ENCODE peak calls at places on chromosomes 11 and 22, in four cellular contexts. J is OCI-LY7, I is heart right ventricle, O is breast epithelium. K is an unnamed sample. For H3K36me3, the result is how much of the 10 kb centered on the place peaks cover.

GRCh38 chr22:46661221-46661851 is 41.1 kb downstream of the GRAMD4 start:
- DNase-seq in J (no peak), I (no peak), O (peak), K (peak)

GRCh38 chr22:25650834-25651233 is 86.4 kb downstream of the GRK3 start:
- DNase-seq in I (no peak), J (peak), O (no peak), K (no peak)

GRCh38 chr11:68160100-68160695 is 39.0 kb upstream of the CHKA start:
- DNase-seq in I (no peak), J (no peak), O (peak), K (no peak)

GRCh38 chr11:117822031-117822521 is 2.5 kb downstream of the FXYD2 start:
- DNase-seq in I (peak), J (peak), O (no peak), K (no peak)

GRCh38 chr22:49979587-49980264 is 19.2 kb downstream of the PIM3 start:
- DNase-seq in I (no peak), O (no peak), J (peak), K (no peak)

GRCh38 chr11:112012877-112013276 is 12.3 kb upstream of the DLAT start:
- DNase-seq in J (no peak), O (no peak), I (no peak), K (no peak)

GRCh38 chr11:116169776-116170175 is 603.0 kb downstream of the BUD13 start:
- DNase-seq in O (no peak), J (no peak), I (no peak), K (no peak)

GRCh38 chr11:9957072-9957471 is 293.2 kb downstream of the SWAP70 start:
- DNase-seq in I (no peak), O (no peak), J (no peak), K (no peak)

GRCh38 chr11:17985517-17985916 is 27.3 kb downstream of the SERGEF start:
- DNase-seq in I (no peak), O (no peak), J (no peak), K (no peak)

GRCh38 chr22:38724926-38725571 is 19.3 kb downstream of the GTPBP1 start:
- DNase-seq in J (peak), O (no peak), I (no peak), K (no peak)

GRCh38 chr11:74090701-74091100 is 80.1 kb downstream of the C2CD3 start:
- DNase-seq in O (no peak), J (peak), I (no peak), K (no peak)

GRCh38 chr22:36356708-36357694 is 30.8 kb downstream of the MYH9 start:
- DNase-seq in J (no peak), O (no peak), I (no peak), K (no peak)

GRCh38 chr22:19872779-19873137 is 18.1 kb upstream of the GNB1L start:
- DNase-seq in O (no peak), I (no peak), J (no peak), K (no peak)

GRCh38 chr11:1979607-1980006 is 18.0 kb downstream of the H19 start:
- DNase-seq in I (peak), O (no peak), J (no peak), K (no peak)

GRCh38 chr11:110296226-110297081 is at the start of gene RDX:
- DNase-seq in I (peak), J (peak), O (peak), K (peak)

GRCh38 chr11:13717331-13717730 is 48.9 kb downstream of the FAR1 start:
- DNase-seq in I (no peak), O (no peak), J (no peak), K (no peak)

GRCh38 chr22:37633082-37633692 is 6.3 kb upstream of the SH3BP1 start:
- DNase-seq in I (no peak), O (no peak), J (no peak), K (no peak)

GRCh38 chr22:35212020-35212419 is 45.3 kb upstream of the HMGXB4 start:
- DNase-seq in J (no peak), I (no peak), O (no peak), K (no peak)

GRCh38 chr22:41478891-41479521 is 10.1 kb downstream of the ACO2 start:
- DNase-seq in O (no peak), J (no peak), I (no peak), K (no peak)

GRCh38 chr11:113730887-113731726 is 25.0 kb upstream of the TMPRSS5 start:
- DNase-seq in O (no peak), J (peak), I (no peak), K (no peak)

GRCh38 chr22:21966643-21967516 is 14.2 kb upstream of the PPM1F start:
- DNase-seq in J (no peak), I (no peak), O (no peak), K (no peak)

GRCh38 chr11:36375348-36376314 is 79.5 kb downstream of the PRR5L start:
- DNase-seq in J (no peak), O (no peak), I (no peak), K (no peak)

GRCh38 chr22:23704829-23705228 is 14.0 kb downstream of the RGL4 start:
- DNase-seq in I (no peak), O (no peak), J (no peak), K (no peak)
- H3K36me3 ChIP-seq in I (under half), O (under half), J (half or more), K (half or more)

GRCh38 chr11:832529-833113 is at the start of gene CD151:
- DNase-seq in J (no peak), I (peak), O (no peak), K (peak)
- H3K27ac ChIP-seq in J (no peak), I (peak), O (peak), K (no peak)

DNA sequence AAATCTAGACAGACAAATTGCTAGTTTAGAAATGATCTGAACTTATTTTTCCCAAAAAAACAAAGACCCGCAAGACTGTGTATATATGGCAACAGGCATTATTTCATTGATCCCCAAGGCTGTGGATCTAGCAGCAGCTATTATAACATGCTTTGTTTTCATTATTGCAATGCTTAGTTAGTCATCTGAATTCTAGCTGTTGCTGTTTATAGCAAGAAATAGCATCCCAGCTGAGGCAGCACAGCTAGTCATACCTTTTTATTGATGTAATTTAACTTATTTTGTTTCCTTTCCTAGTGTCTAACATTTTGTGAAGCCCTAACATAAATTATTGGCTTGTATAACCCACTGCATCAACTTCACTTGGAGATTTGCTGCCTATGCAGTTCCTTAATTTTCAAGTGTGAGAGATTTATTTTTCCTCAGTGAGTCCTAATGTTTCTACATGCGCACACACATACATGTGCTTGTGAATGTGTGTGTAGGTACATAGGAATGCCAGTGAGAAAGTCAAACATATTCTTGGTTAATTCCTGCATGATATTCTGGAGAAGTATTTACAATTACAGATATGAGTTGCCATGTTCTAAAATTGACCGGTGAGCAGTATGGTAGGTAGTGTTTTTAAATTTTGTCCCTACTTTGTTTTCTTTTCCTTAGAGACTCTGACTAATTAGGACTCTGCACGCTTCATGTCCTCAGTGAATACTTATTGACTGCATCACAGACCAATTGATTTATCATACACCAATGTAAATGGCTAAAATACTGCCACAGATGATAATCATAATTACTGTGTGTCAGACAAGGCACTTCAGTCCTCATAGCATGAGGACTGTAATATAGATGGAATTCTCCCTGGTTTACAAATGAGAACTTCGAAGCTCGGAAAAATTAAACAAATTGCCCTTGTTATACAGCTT is 119.3 kb downstream of the WNT11 start:
- DNase-seq in I (no peak), J (no peak), O (no peak), K (no peak)
- H3K4me3 ChIP-seq in I (no peak), J (no peak), O (no peak), K (no peak)

GRCh38 chr11:103633037-103633788 is 403.2 kb upstream of the DDI1 start:
- DNase-seq in J (no peak), O (no peak), I (no peak), K (no peak)

GRCh38 chr11:103636232-103636631 is 400.2 kb upstream of the DDI1 start:
- DNase-seq in I (no peak), O (no peak), J (no peak), K (no peak)

GRCh38 chr11:103631841-103632240 is 404.6 kb upstream of the DDI1 start:
- DNase-seq in O (no peak), I (no peak), J (no peak), K (no peak)

GRCh38 chr11:103633819-103634590 is 402.4 kb upstream of the DDI1 start:
- DNase-seq in J (no peak), O (no peak), I (no peak), K (no peak)

GRCh38 chr11:103637250-103637649 is 399.2 kb upstream of the DDI1 start:
- DNase-seq in I (no peak), J (no peak), O (no peak), K (no peak)
- H3K36me3 ChIP-seq in I (under half), J (under half), O (under half), K (under half)

GRCh38 chr22:30362632-30363281 is 6.0 kb downstream of the CCDC157 start:
- DNase-seq in I (no peak), O (no peak), J (no peak), K (no peak)
- H3K27ac ChIP-seq in I (no peak), O (no peak), J (no peak), K (no peak)

GRCh38 chr11:128941573-128942271 is 949 bp downstream of the TP53AIP1 start:
- DNase-seq in J (no peak), I (no peak), O (no peak), K (no peak)

GRCh38 chr11:128940603-128941002 is 2.1 kb downstream of the TP53AIP1 start:
- DNase-seq in O (peak), I (no peak), J (no peak), K (no peak)

GRCh38 chr11:128942807-128943430 is at the start of gene TP53AIP1:
- DNase-seq in O (no peak), I (no peak), J (no peak), K (no peak)

GRCh38 chr11:128940156-128940555 is 2.5 kb downstream of the TP53AIP1 start:
- DNase-seq in I (no peak), O (peak), J (no peak), K (no peak)

GRCh38 chr11:128942272-128942612 is 429 bp downstream of the TP53AIP1 start:
- DNase-seq in I (no peak), J (no peak), O (no peak), K (no peak)
- H3K4me3 ChIP-seq in I (no peak), J (no peak), O (no peak), K (no peak)

DNA sequence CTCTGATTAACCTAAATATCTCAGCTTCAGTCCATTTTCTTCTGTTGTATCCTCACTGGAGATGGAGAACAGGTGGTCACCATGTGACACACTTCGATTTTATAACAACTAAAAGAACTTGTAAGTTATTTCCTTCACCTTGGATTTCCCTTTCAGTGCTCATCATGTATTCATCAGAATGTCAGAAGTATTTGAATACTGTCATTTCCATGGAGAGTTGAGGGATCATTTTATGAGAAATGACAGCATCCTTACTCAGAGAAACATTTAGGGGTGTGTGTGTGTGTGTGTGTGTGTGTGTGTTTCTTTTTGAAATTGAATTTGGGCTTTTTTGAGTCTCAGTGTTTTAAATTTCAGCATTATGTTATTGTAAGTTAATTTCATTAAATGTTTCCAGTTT is 205.8 kb downstream of the ARHGAP42 start:
- DNase-seq in O (no peak), I (no peak), J (no peak), K (no peak)
- H3K36me3 ChIP-seq in O (under half), I (under half), J (under half), K (under half)